ENCODE peak calls at places on chromosomes 12 and 14, in eight cellular contexts. B is cardiac muscle cell, V is fibroblast of lung, K is PC-3, L is heart left ventricle, R is neuronal stem cell, O is A673, U is mucosa of descending colon. C is an unnamed sample.

GRCh38 chr12:29226621-29227020 is 77.5 kb downstream of the FAR2 start:
- DNase-seq in B (no peak), V (peak; percentile 27), K (peak; percentile 44), L (no peak), R (no peak), O (no peak), U (no peak), C (no peak)

GRCh38 chr14:44846232-44846824 is 115.4 kb downstream of the KLHL28 start:
- DNase-seq in B (peak; percentile 64), V (peak; percentile 21), K (peak; percentile 75), L (no peak), R (peak; percentile 47), O (peak; percentile 71), U (no peak), C (no peak)

GRCh38 chr14:68695326-68695768 is 97.5 kb downstream of the ZFP36L1 start:
- DNase-seq in B (no peak), V (peak; percentile 100), K (peak; percentile 99), L (no peak), R (no peak), O (peak; percentile 33), U (no peak), C (peak; percentile 88)

GRCh38 chr14:59882957-59883356 is 12.4 kb upstream of the RTN1 start:
- DNase-seq in B (no peak), V (no peak), K (peak; percentile 58), L (no peak), R (no peak), O (peak; percentile 39), U (no peak), C (no peak)

GRCh38 chr14:56686416-56686815 is 106.8 kb downstream of the TMEM260 start:
- DNase-seq in B (peak; percentile 22), V (no peak), K (peak; percentile 33), L (peak; percentile 68), R (peak; percentile 27), O (peak; percentile 35), U (no peak), C (no peak)

GRCh38 chr14:77088219-77088618 is 9.8 kb upstream of the CIPC start:
- DNase-seq in B (no peak), V (no peak), K (peak; percentile 100), L (no peak), R (no peak), O (no peak), U (peak; percentile 61), C (no peak)

GRCh38 chr12:108360487-108360886 is 21.4 kb upstream of the CMKLR1 start:
- DNase-seq in B (no peak), V (peak; percentile 55), K (no peak), L (no peak), R (no peak), O (no peak), U (no peak), C (no peak)

GRCh38 chr12:95574030-95574429 is 22.8 kb upstream of the USP44 start:
- DNase-seq in B (no peak), V (no peak), K (no peak), L (no peak), R (peak; percentile 18), O (no peak), U (no peak), C (no peak)

GRCh38 chr14:63470877-63471565 is 72.2 kb downstream of the PPP2R5E start:
- DNase-seq in B (no peak), V (peak; percentile 83), K (peak; percentile 96), L (no peak), R (no peak), O (peak; percentile 84), U (no peak), C (no peak)

GRCh38 chr14:68873379-68873778 is 80.5 kb upstream of the ZFP36L1 start:
- DNase-seq in B (no peak), V (no peak), K (no peak), L (no peak), R (no peak), O (no peak), U (no peak), C (no peak)

GRCh38 chr14:72545411-72546311 is 348.2 kb downstream of the DPF3 start:
- DNase-seq in B (no peak), V (peak; percentile 15), K (peak; percentile 54), L (no peak), R (no peak), O (no peak), U (no peak), C (no peak)

GRCh38 chr12:117236456-117237001 is 46.3 kb upstream of the FBXO21 start:
- DNase-seq in B (peak; percentile 88), V (peak; percentile 41), K (peak; percentile 89), L (peak; percentile 87), R (peak; percentile 86), O (peak; percentile 86), U (peak; percentile 82), C (peak; percentile 77)

GRCh38 chr12:65415826-65416225 is 137.3 kb downstream of the MSRB3 start:
- DNase-seq in B (no peak), V (no peak), K (peak; percentile 70), L (no peak), R (no peak), O (no peak), U (no peak), C (no peak)

GRCh38 chr12:56014205-56014604 is 6.6 kb upstream of the IKZF4 start:
- DNase-seq in B (no peak), V (no peak), K (peak; percentile 18), L (no peak), R (no peak), O (no peak), U (no peak), C (no peak)

GRCh38 chr14:50083467-50084337 is 32.7 kb downstream of the VCPKMT start:
- DNase-seq in B (no peak), V (no peak), K (no peak), L (no peak), R (no peak), O (no peak), U (no peak), C (no peak)

GRCh38 chr14:23494223-23494622 is 24.7 kb downstream of the NGDN start:
- DNase-seq in B (peak; percentile 68), V (peak; percentile 53), K (no peak), L (no peak), R (peak; percentile 75), O (peak; percentile 69), U (no peak), C (no peak)

GRCh38 chr14:104600141-104600643 is 4.4 kb downstream of the TMEM179 start:
- DNase-seq in B (no peak), V (no peak), K (no peak), L (no peak), R (no peak), O (peak; percentile 17), U (no peak), C (no peak)

GRCh38 chr14:105746124-105746514 is 219.7 kb downstream of the TMEM121 start:
- DNase-seq in B (no peak), V (no peak), K (no peak), L (no peak), R (no peak), O (no peak), U (no peak), C (no peak)

GRCh38 chr14:105742531-105742848 is 216.1 kb downstream of the TMEM121 start:
- DNase-seq in B (no peak), V (no peak), K (no peak), L (no peak), R (no peak), O (no peak), U (no peak), C (no peak)

GRCh38 chr14:105748204-105748578 is 221.8 kb downstream of the TMEM121 start:
- DNase-seq in B (no peak), V (no peak), K (peak; percentile 55), L (peak; percentile 67), R (no peak), O (peak; percentile 14), U (no peak), C (no peak)

GRCh38 chr14:105745433-105746123 is 219.2 kb downstream of the TMEM121 start:
- DNase-seq in B (no peak), V (no peak), K (no peak), L (no peak), R (no peak), O (no peak), U (no peak), C (no peak)
- H3K9me3 ChIP-seq in B (no peaks in the 10 kb centered on the region), V (no peaks in the 10 kb centered on the region), K (no peaks in the 10 kb centered on the region), L (no peaks in the 10 kb centered on the region), R (peaks cover 12% of the 10 kb centered on the region), O (no peaks in the 10 kb centered on the region), U (no peaks in the 10 kb centered on the region), C (no peaks in the 10 kb centered on the region)

GRCh38 chr12:104725610-104726009 is 232.5 kb downstream of the SLC41A2 start:
- DNase-seq in B (no peak), V (no peak), K (no peak), L (no peak), R (no peak), O (no peak), U (no peak), C (no peak)
- H3K4me1 ChIP-seq in B (peaks cover 33% of the 10 kb centered on the region), V (peaks cover 2% of the 10 kb centered on the region), K (no peaks in the 10 kb centered on the region), L (peaks cover 11% of the 10 kb centered on the region), R (peaks cover 26% of the 10 kb centered on the region), O (no peaks in the 10 kb centered on the region), U (no peaks in the 10 kb centered on the region), C (peaks cover 18% of the 10 kb centered on the region)

GRCh38 chr12:69766260-69766659 is 27.6 kb downstream of the RAB3IP start:
- DNase-seq in B (no peak), V (no peak), K (no peak), L (no peak), R (no peak), O (no peak), U (no peak), C (no peak)

DNA sequence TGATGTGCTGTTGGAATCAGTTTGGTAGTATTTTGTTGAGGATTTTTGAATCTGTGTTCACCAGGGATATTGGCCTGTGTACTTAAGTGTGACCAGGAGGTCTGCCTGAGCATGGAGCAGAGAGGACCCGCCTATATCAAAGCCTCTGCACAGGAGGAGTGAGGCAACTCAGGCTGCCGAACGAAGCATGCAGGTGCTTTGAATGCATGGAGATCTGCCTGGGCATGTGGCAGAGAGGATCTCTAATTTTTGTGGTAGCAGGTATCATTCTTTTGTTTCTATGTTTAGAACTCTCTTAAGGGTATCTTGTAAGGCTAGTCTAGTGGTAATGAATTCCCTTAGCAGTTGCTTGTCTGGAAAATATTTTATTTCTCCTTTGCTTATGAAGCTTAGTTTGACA is 26.9 kb downstream of the RAB3IP start:
- DNase-seq in B (no peak), V (no peak), K (no peak), L (no peak), R (no peak), O (no peak), U (no peak), C (no peak)
- H3K9me3 ChIP-seq in B (no peaks in the 10 kb centered on the region), V (no peaks in the 10 kb centered on the region), K (no peaks in the 10 kb centered on the region), L (peaks cover 85% of the 10 kb centered on the region), R (peaks cover 24% of the 10 kb centered on the region), O (peaks cover 18% of the 10 kb centered on the region), U (peaks cover 47% of the 10 kb centered on the region), C (peaks cover 3% of the 10 kb centered on the region)

DNA sequence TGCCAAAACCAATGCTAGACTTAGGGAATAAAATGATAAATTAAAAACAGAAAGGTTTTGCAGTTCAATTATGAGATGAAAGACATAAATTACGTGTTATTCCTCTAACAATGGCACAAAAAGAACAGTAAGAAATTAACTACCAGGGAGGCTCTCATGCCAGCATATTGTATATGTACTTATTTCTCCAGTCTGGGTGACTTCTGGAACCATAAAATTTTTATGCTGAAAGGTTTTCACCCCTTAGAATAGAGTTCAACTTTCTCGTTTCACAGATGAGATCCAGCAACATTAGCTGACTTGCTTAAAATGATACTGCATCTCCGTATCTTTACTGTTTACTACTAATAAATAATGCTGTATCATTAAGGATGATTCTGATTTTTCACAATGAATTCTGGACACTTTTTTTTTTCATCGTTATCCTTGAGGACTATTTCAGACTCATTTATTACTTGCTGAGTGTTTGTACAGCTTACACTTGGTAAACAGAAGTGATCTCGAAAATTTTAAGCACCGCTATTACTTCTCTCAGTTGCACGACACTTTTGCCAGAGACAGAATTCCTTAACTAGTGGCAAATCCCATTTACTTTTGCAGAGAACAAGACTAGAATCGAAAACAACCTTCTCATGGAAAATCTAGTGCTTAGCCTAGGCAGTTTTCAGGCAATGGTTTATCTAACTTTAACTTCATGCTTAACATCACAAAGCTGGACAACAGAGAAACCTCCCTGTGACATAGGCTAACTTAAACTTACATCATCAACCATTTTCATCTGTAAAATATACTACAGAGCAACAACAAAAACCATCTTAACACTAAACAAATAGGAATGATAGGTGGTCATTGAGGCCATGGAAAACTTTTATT is 2.7 kb downstream of the RSRC2 start:
- DNase-seq in B (no peak), V (no peak), K (no peak), L (no peak), R (no peak), O (no peak), U (no peak), C (no peak)
- H3K4me1 ChIP-seq in B (peaks cover 19% of the 10 kb centered on the region), V (peaks cover 5% of the 10 kb centered on the region), K (peaks cover 29% of the 10 kb centered on the region), L (peaks cover 51% of the 10 kb centered on the region), R (peaks cover 17% of the 10 kb centered on the region), O (peaks cover 29% of the 10 kb centered on the region), U (peaks cover 38% of the 10 kb centered on the region), C (no peaks in the 10 kb centered on the region)